ENCODE peak calls at places on chromosomes 13 and 19, in four cellular contexts. One of them, this sample, is unnamed.

GRCh38 chr19:1357695-1358094 is 26.0 kb upstream of the NDUFS7 start:
- DNase-seq in GM12891: no peak
- DNase-seq in K562: no peak
- DNase-seq in GM12878: no peak
- DNase-seq in this sample: no peak

GRCh38 chr13:101628900-101629299 is 176.4 kb downstream of the ITGBL1 start:
- DNase-seq in K562: no peak
- DNase-seq in GM12878: no peak
- DNase-seq in GM12891: no peak
- DNase-seq in this sample: no peak

GRCh38 chr13:40187836-40188591 is 478.4 kb downstream of the FOXO1 start:
- DNase-seq in GM12878: no peak
- DNase-seq in GM12891: no peak
- DNase-seq in K562: no peak
- DNase-seq in this sample: no peak

GRCh38 chr19:13621413-13621812 is 115.1 kb upstream of the CACNA1A start:
- DNase-seq in GM12878: no peak
- DNase-seq in K562: no peak
- DNase-seq in GM12891: no peak
- DNase-seq in this sample: no peak

GRCh38 chr13:25034173-25034572 is 61.8 kb upstream of the PABPC3 start:
- DNase-seq in K562: no peak
- DNase-seq in GM12891: no peak
- DNase-seq in GM12878: no peak
- DNase-seq in this sample: no peak

GRCh38 chr19:2197270-2197669 is 33.5 kb downstream of the DOT1L start:
- DNase-seq in GM12891: no peak
- DNase-seq in GM12878: no peak
- DNase-seq in K562: no peak
- DNase-seq in this sample: no peak

GRCh38 chr19:10800488-10800887 is 35.5 kb downstream of the TMED1 start:
- DNase-seq in GM12878: no peak
- DNase-seq in GM12891: no peak
- DNase-seq in K562: no peak
- DNase-seq in this sample: no peak

GRCh38 chr13:44752184-44752583 is 176.1 kb upstream of the TSC22D1 start:
- DNase-seq in GM12891: no peak
- DNase-seq in GM12878: no peak
- DNase-seq in K562: no peak
- DNase-seq in this sample: no peak

GRCh38 chr13:99228737-99229691 is 28.4 kb downstream of the UBAC2 start:
- DNase-seq in GM12891: no peak
- DNase-seq in GM12878: peak; percentile 91
- DNase-seq in K562: no peak
- DNase-seq in this sample: no peak

GRCh38 chr13:45349438-45349837 is 8.5 kb upstream of the TPT1 start:
- DNase-seq in GM12878: no peak
- DNase-seq in K562: no peak
- DNase-seq in GM12891: no peak
- DNase-seq in this sample: no peak

GRCh38 chr13:99335603-99336002 is 28.4 kb upstream of the GPR183 start:
- DNase-seq in GM12891: no peak
- DNase-seq in K562: no peak
- DNase-seq in GM12878: peak; percentile 78
- DNase-seq in this sample: peak; percentile 51

GRCh38 chr19:42466521-42467436 is 24.0 kb upstream of the CXCL17 start:
- DNase-seq in GM12878: no peak
- DNase-seq in K562: no peak
- DNase-seq in GM12891: peak; percentile 10
- DNase-seq in this sample: no peak

DNA sequence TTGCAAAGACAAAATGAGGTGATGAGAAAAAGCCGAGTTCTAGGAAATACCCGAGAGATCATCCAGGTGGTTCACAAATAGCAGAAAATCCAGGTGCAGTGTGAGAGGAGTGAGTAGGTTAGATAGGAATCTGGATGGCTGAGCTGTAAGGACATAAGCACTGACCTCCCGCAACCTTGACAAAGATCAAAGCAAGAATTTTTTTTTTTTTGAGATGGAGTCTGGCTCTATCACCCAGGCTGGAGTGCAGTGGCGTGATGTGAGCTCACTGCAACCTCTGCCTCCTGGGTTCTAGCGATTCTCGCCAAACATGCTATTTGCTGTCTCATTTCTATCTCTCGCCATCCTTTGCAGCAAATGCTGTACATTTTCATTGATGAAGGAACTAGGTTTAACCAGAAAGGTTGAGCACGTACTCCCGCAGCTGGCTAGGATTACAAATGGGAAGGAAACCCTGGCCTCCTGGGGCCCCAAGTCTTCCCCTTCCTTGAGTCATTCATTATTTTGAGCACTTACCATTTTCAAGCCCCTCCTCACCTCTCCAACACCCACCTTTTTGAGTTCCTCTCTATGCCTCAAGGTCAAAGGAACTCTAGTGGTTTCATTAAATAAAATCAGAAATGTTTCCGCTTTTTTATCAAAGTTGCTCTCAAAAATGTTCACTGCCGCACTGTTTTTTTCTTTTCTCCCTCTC is 38.8 kb downstream of the NLRP12 start:
- DNase-seq in GM12878: no peak
- DNase-seq in K562: no peak
- DNase-seq in GM12891: no peak
- DNase-seq in this sample: no peak
- TF ChIP-seq POLR2AphosphoS5 in GM12878: no peak
- TF ChIP-seq POLR2AphosphoS5 in K562: no peak
- TF ChIP-seq POLR2AphosphoS5 in GM12891: no peak
- TF ChIP-seq POLR2AphosphoS5 in this sample: no peak

DNA sequence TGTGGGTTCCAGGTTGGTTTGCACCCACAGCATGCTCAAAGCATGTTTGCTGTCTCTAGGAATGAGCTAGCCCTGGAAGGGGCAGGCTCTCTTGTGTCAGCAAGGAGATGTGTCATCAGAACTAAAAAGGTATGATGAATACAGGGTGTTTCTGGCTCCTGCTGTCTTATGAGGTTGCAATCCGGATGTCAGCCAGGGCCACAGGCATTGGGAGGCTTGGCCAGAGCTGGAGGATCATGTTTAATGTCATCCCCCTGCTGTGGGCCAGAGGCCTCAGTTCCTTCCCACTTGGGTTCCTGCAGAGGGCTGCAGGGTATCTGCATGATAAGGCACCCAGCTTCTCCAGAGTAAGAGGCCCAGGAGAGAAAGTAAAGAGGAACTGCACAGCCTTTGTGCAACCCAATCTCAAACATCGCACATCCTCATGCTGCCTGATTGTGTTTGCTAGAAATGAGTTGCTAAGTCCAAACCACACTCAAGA is 193.6 kb downstream of the COL4A1 start:
- DNase-seq in GM12891: no peak
- DNase-seq in K562: no peak
- DNase-seq in GM12878: no peak
- DNase-seq in this sample: peak; percentile 90
- TF ChIP-seq SPI1 in GM12891: peak; percentile 15
- TF ChIP-seq SPI1 in K562: no peak
- TF ChIP-seq SPI1 in GM12878: peak; percentile 74
- TF ChIP-seq SPI1 in this sample: peak; percentile 98

DNA sequence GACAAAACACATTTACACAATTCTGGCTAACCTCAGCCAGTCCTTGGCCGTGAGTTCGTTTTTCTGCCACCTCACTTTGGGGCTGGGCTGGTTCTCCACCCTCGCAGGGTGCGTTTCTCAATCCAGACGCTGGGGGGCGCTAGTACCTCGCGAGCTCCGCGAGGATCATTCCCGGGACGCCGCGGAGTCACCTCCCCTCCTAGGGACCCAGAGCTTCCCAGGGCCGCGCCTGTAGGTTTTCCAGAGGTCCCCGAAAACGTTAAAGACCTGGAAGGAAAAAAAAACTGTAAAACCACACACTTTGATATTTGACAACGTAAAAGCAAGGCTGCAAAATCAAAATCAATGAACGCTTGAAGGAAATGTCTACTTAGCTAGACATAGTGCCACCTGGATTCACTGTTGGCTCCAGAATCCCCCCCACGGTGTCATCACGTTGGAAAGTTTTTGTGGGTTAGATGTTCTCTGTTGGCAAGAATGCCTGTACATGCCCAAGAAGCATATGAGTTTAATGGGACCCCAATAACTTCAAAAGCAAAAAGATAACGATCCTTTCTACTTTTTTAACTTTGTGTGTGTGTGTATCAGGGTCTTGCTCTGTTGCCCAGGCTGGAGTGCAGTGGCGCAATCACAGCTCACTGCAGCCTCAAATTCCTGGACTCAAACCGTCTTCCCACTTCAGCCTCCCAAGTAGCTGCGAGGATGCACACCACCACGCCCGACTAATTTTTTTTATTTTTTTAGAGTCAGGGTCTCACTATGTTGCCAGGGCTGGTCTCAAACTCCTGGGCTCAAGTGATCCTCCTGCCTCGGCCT is 34.5 kb upstream of the TPM4 start:
- DNase-seq in GM12878: no peak
- DNase-seq in GM12891: peak; percentile 69
- DNase-seq in K562: peak; percentile 93
- DNase-seq in this sample: peak; percentile 59
- TF ChIP-seq POLR2AphosphoS5 in GM12878: no peak
- TF ChIP-seq POLR2AphosphoS5 in GM12891: no peak
- TF ChIP-seq POLR2AphosphoS5 in K562: no peak
- TF ChIP-seq POLR2AphosphoS5 in this sample: no peak

GRCh38 chr13:106186366-106187030 is 349.0 kb downstream of the EFNB2 start:
- DNase-seq in GM12878: no peak
- DNase-seq in K562: no peak
- DNase-seq in GM12891: no peak
- DNase-seq in this sample: no peak
- TF ChIP-seq SPI1 in GM12878: no peak
- TF ChIP-seq SPI1 in K562: no peak
- TF ChIP-seq SPI1 in GM12891: no peak
- TF ChIP-seq SPI1 in this sample: no peak

GRCh38 chr13:36480726-36481485 is 48.6 kb downstream of the CCNA1 start:
- DNase-seq in K562: no peak
- DNase-seq in GM12891: no peak
- DNase-seq in GM12878: no peak
- DNase-seq in this sample: no peak
- TF ChIP-seq POLR2AphosphoS5 in K562: no peak
- TF ChIP-seq POLR2AphosphoS5 in GM12891: no peak
- TF ChIP-seq POLR2AphosphoS5 in GM12878: no peak
- TF ChIP-seq POLR2AphosphoS5 in this sample: no peak

DNA sequence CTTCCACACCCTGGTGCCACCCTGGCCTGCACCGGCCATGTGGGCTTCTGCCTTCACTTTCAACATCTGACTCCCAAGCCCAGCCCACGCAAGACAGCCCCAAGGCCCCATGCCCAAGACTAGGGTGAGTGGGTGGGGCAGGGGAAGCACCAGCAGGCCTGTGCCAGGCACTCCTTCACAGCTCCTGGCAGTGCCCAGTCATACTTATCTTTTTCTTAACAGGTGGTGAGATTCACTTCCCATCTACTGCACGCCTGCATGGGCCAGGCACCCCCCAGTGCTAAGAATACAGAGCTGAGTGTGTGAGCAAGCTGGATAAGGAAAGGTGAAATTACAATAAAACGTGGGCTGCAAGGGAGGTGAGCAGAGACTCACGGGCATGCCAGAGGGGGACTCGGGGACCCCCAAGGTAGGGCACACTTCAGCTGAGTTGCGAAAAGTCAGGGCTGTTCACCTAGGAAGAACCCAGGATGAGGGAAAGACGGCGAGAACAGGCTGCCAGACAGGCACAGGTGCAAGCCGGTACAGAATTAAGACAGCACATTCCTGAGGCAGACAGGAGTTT is 55.6 kb downstream of the COL4A1 start:
- DNase-seq in GM12891: no peak
- DNase-seq in GM12878: no peak
- DNase-seq in K562: no peak
- DNase-seq in this sample: no peak
- TF ChIP-seq SPI1 in GM12891: no peak
- TF ChIP-seq SPI1 in GM12878: no peak
- TF ChIP-seq SPI1 in K562: no peak
- TF ChIP-seq SPI1 in this sample: no peak

GRCh38 chr19:30102666-30103065 is 160.6 kb downstream of the URI1 start:
- DNase-seq in K562: no peak
- DNase-seq in GM12878: no peak
- DNase-seq in GM12891: no peak
- DNase-seq in this sample: no peak
- TF ChIP-seq POLR2AphosphoS5 in K562: no peak
- TF ChIP-seq POLR2AphosphoS5 in GM12878: no peak
- TF ChIP-seq POLR2AphosphoS5 in GM12891: no peak
- TF ChIP-seq POLR2AphosphoS5 in this sample: no peak

DNA sequence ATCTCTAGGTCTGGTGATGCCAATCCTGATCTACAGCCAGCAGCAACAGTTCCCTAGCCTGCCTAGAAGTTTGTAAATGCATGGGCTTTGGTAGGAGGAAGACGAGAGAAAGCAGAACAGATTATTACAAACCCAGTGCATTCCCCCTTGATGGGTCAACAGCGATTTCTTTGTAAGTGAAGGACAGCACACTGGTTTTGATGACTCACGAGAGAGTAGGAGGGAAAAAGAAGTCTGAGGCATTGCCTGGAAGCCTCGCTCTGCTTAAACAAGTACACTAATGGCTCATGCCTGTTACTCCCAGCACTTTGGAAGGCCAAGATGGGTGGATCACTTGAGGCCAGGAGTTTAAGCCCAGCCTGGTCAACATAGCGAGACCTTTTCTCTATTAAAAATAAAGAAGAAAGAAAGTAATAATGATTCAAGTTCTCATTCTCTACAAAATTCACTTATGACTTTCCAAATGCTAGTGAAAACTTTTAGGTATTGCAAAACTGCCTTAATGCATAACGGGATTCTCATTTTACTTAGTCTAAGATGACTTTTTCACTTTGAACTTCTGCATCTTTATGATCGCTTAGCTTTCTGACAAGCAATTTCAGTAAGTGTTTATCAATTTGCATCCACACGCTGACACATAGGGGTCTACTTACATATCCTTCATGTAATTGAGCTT is 47.7 kb upstream of the USPL1 start:
- DNase-seq in GM12878: no peak
- DNase-seq in K562: no peak
- DNase-seq in GM12891: no peak
- DNase-seq in this sample: peak; percentile 32
- TF ChIP-seq SPI1 in GM12878: no peak
- TF ChIP-seq SPI1 in K562: no peak
- TF ChIP-seq SPI1 in GM12891: no peak
- TF ChIP-seq SPI1 in this sample: no peak